ENCODE peak calls at places on chromosome X, in seven cellular contexts. Y is activated CD4-positive, alpha-beta T cell treated with anti-CD3 and anti-CD28 coated beads, Interleukin-2, amount 10 ng/mL, durations not matched to agents 7 days and 5 days; Q is natural killer cell; B is NCI-H1105 treated with DMSO at 0.1 percent for 48 hours; E is pancreas; P is midbrain; K is GF-D8. C is an unnamed sample.
A peak's percentile ranks its signal among the peaks of the same experiment; 100 is the strongest.

GRCh38 chrX:115134366-115134765 is 54.8 kb upstream of the RBMXL3 start:
- DNase-seq in E (no peak), Q (no peak), K (no peak), B (no peak), Y (no peak), P (peak; percentile 6), C (no peak)

GRCh38 chrX:139200793-139201192 is 329.7 kb upstream of the F9 start:
- DNase-seq in Q (no peak), E (no peak), P (no peak), K (peak; percentile 38), Y (no peak), B (no peak), C (no peak)

GRCh38 chrX:14032383-14032782 is 2.7 kb upstream of the GEMIN8 start:
- DNase-seq in B (peak; percentile 30), P (peak; percentile 77), K (no peak), Y (peak; percentile 67), E (peak; percentile 22), Q (peak; percentile 20), C (no peak)

GRCh38 chrX:12447448-12448154 is 309.3 kb downstream of the FRMPD4 start:
- DNase-seq in P (no peak), Q (no peak), Y (no peak), K (no peak), E (no peak), B (no peak), C (no peak)

GRCh38 chrX:150334100-150334499 is 29.0 kb upstream of the MAMLD1 start:
- DNase-seq in Y (no peak), K (no peak), B (no peak), E (no peak), P (no peak), Q (no peak), C (no peak)

GRCh38 chrX:68428431-68428830 is 4.9 kb downstream of the OPHN1 start:
- DNase-seq in P (no peak), Q (no peak), K (no peak), B (no peak), E (no peak), Y (no peak), C (no peak)

GRCh38 chrX:154541896-154542722 is 4.5 kb downstream of the G6PD start:
- DNase-seq in B (no peak), E (peak; percentile 29), P (peak; percentile 22), Q (peak; percentile 49), K (peak; percentile 61), Y (no peak), C (no peak)

GRCh38 chrX:11407331-11408110 is 114.3 kb downstream of the AMELX start:
- DNase-seq in K (no peak), Q (no peak), B (no peak), P (no peak), E (no peak), Y (no peak), C (no peak)

GRCh38 chrX:81120936-81121351 is 80.8 kb downstream of the HMGN5 start:
- DNase-seq in Y (peak; percentile 46), E (peak; percentile 15), P (peak; percentile 65), K (peak; percentile 23), B (peak; percentile 32), Q (no peak), C (no peak)

GRCh38 chrX:57528670-57529255 is 63.0 kb upstream of the ZXDB start:
- DNase-seq in Q (no peak), P (no peak), Y (no peak), B (peak; percentile 0), E (no peak), K (no peak), C (peak; percentile 9)

GRCh38 chrX:23790147-23790497 is 7.1 kb downstream of the SAT1 start:
- DNase-seq in K (no peak), Y (no peak), P (no peak), B (no peak), E (no peak), Q (no peak), C (no peak)

GRCh38 chrX:72714471-72714916 is 388 bp upstream of the PHKA1 start:
- DNase-seq in K (peak; percentile 43), Y (no peak), P (peak; percentile 15), E (peak; percentile 77), B (peak; percentile 46), Q (no peak), C (peak; percentile 12)